ENCODE peak calls at places on chromosomes 13 and 19, in nine cellular contexts. W, N, F, P, R, G, Z, H and B are unnamed samples.

GRCh38 chr13:73970413-73971055 is 163.7 kb downstream of the KLF12 start:
- DNase-seq in W (no peak), N (no peak), F (no peak), P (no peak), R (no peak), G (no peak), Z (no peak), H (no peak), B (no peak)

GRCh38 chr19:3556978-3557460 is 367 bp downstream of the MFSD12 start:
- DNase-seq in W (peak), N (peak), F (no peak), P (peak), R (no peak), G (no peak), Z (no peak), H (no peak), B (peak)

GRCh38 chr13:113915786-113916329 is 52.0 kb upstream of the GAS6 start:
- DNase-seq in W (no peak), N (no peak), F (no peak), P (no peak), R (no peak), G (no peak), Z (no peak), H (peak), B (no peak)

GRCh38 chr13:103164239-103164638 is 98.0 kb upstream of the SLC10A2 start:
- DNase-seq in W (no peak), N (no peak), F (no peak), P (no peak), R (no peak), G (no peak), Z (no peak), H (no peak), B (no peak)

GRCh38 chr13:59681630-59682311 is 482.0 kb downstream of the DIAPH3 start:
- DNase-seq in W (no peak), N (no peak), F (no peak), P (no peak), R (no peak), G (no peak), Z (no peak), H (no peak), B (peak)

GRCh38 chr19:43316591-43317319 is 36.7 kb upstream of the CD177 start:
- DNase-seq in W (peak), N (peak), F (no peak), P (no peak), R (no peak), G (no peak), Z (no peak), H (no peak), B (no peak)

GRCh38 chr13:63209330-63210017 is 1793.8 kb upstream of the PCDH20 start:
- DNase-seq in W (peak), N (no peak), F (no peak), P (no peak), R (no peak), G (no peak), Z (no peak), H (no peak), B (no peak)

GRCh38 chr19:29287061-29287460 is 74.1 kb upstream of the UQCRFS1 start:
- DNase-seq in W (no peak), N (no peak), F (no peak), P (no peak), R (no peak), G (no peak), Z (no peak), H (no peak), B (no peak)

GRCh38 chr13:32267836-32268439 is 47.2 kb downstream of the ZAR1L start:
- DNase-seq in W (no peak), N (no peak), F (no peak), P (no peak), R (no peak), G (no peak), Z (no peak), H (no peak), B (no peak)

GRCh38 chr13:30829788-30830637 is 76.1 kb upstream of the MEDAG start:
- DNase-seq in W (no peak), N (no peak), F (no peak), P (no peak), R (no peak), G (no peak), Z (no peak), H (no peak), B (no peak)

GRCh38 chr13:106362637-106363036 is 172.8 kb downstream of the EFNB2 start:
- DNase-seq in W (no peak), N (no peak), F (no peak), P (no peak), R (no peak), G (no peak), Z (no peak), H (no peak), B (no peak)

GRCh38 chr13:34897220-34897619 is 44.9 kb upstream of the NBEA start:
- DNase-seq in W (no peak), N (no peak), F (no peak), P (no peak), R (no peak), G (no peak), Z (no peak), H (no peak), B (no peak)

GRCh38 chr13:23865065-23865464 is 24.1 kb downstream of the MIPEP start:
- DNase-seq in W (peak), N (no peak), F (no peak), P (no peak), R (no peak), G (no peak), Z (no peak), H (no peak), B (no peak)

GRCh38 chr19:49109569-49110233 is 4.5 kb upstream of the LIN7B start:
- DNase-seq in W (no peak), N (no peak), F (peak), P (no peak), R (no peak), G (no peak), Z (no peak), H (no peak), B (no peak)
- TF ChIP-seq POLR2A in W (no peak), N (no peak), F (no peak), P (no peak), R (no peak), G (no peak), Z (no peak), H (no peak), B (no peak)

GRCh38 chr13:79346300-79346914 is 59.6 kb downstream of the RBM26 start:
- DNase-seq in W (no peak), N (no peak), F (no peak), P (no peak), R (no peak), G (no peak), Z (no peak), H (no peak), B (no peak)
- TF ChIP-seq POLR2A in W (no peak), N (no peak), F (no peak), P (no peak), R (no peak), G (no peak), Z (no peak), H (no peak), B (no peak)

DNA sequence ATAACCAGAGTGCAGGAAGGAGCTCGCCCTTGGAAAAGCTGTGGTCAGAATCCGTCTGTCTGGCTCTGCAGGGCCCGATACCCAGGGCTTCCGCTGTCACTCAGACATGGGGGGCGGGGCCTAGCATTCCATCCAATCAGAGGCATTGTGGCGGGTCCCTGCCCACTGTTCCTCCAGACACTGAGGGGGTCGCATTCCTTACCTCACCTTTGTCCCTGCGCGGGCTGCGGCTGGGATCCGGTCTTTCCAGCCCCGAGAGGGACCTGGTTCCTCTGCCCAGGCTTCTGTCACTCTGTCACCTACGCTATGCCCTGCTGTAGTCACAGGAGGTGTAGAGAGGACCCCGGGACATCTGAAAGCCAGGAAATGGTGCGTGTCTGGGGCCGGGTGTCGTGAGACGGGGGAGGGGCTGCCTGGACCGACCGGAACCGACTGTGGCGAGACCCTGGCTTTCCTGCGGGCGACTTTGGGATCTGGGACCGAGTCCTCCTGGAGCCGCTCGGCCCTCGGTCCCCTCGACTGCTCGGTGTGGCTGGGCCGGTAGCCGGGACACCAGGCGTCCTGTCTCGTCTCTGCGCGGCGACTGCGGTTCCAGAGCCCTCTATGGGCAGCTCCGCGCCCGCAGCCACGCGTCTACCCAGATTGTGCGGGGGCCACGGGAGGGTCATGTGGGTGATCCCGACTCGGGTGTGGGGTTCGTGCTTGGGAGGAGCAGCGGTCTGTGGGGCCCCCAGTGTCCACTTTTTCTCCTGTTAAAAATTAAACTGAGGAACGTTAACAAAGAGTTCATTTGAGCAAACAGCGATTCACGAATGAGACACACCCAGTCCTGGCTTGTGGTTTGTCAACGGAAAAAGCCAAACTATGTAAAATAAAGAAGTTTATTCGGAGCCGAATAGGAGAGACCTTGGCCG is at the start of gene ZNF69:
- DNase-seq in W (peak), N (no peak), F (peak), P (peak), R (peak), G (peak), Z (peak), H (peak), B (peak)
- TF ChIP-seq POLR2A in W (no peak), N (no peak), F (no peak), P (peak), R (peak), G (no peak), Z (peak), H (no peak), B (peak)

DNA sequence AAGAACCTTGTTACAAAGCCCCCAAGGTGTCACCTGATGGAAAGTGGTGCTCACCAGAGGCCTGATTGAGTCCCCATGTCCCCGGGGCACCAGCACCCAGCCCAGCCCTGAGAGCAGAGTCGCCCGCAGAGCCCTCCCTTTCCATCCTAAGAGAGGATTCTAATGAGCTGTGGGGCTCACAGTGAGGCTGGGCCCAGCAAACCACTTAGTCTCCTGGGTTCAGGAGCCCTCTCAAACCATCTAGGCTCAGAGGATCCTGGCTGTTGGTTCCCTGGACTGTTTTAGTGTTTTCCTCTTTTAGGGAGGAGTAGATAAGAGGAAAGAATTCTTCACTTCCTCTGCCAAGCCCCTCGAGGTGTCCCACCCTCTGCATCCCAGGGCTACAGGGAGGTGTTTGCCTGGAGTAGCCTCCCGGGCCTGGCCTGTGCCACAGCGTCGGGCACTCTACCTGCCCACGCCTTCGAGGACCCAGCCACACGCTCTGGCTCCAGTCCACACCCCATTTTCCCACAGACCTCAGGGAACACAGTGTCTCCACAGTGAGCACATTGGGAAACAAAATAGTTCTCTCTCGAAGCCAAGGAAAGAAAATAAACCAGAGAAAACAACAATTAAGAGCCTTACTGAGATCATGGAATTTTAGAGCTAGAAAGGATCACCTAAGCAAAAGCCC is 34.4 kb downstream of the DHRS12 start:
- DNase-seq in W (no peak), N (no peak), F (no peak), P (no peak), R (peak), G (peak), Z (peak), H (peak), B (no peak)
- TF ChIP-seq POLR2A in W (no peak), N (no peak), F (no peak), P (no peak), R (peak), G (no peak), Z (no peak), H (no peak), B (no peak)

DNA sequence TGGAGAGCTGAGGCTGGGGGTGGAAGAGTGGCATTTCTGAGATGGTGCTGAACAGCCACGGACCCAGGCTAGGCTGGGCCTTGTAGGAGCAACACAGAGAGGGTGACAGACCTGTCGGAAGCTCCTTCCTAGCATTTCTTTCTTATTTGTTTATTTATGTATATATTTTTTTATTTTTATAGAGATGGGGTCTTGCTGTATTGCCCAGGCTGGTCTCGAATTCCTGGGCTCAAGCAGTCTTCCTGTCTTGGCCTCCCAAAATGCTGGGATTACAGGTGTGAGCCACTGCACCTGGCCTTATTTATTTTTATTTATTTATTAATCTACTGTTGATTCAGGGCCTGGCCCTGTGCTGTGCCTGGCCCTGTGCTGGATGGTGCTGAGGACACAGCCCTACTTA is 6.5 kb downstream of the CIC start:
- DNase-seq in W (no peak), N (no peak), F (no peak), P (no peak), R (no peak), G (no peak), Z (no peak), H (no peak), B (no peak)
- TF ChIP-seq POLR2A in W (no peak), N (no peak), F (no peak), P (no peak), R (no peak), G (no peak), Z (no peak), H (no peak), B (no peak)

DNA sequence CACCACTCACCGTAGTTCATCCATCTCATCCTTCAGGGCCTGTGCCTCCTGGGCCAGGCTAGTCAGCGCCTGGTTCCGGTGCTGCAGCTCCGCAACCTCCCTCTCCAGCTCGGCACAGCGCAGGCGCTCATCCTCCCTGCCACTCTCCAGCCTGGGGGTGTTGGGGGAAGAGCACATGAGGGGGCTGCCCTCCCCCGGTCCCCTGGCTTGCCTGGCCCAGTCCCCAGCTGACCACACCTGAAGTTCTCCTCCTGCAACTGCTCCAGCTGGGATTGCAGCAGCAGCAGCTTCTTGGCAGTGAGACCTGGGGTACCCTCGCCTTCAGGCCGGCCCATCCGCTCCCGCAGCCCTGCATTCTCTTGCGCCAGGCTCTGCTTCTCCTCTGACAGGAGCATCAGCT is 4.4 kb downstream of the HOOK2 start:
- DNase-seq in W (no peak), N (no peak), F (no peak), P (no peak), R (no peak), G (no peak), Z (no peak), H (no peak), B (no peak)
- TF ChIP-seq POLR2A in W (no peak), N (no peak), F (no peak), P (no peak), R (no peak), G (no peak), Z (no peak), H (no peak), B (no peak)

DNA sequence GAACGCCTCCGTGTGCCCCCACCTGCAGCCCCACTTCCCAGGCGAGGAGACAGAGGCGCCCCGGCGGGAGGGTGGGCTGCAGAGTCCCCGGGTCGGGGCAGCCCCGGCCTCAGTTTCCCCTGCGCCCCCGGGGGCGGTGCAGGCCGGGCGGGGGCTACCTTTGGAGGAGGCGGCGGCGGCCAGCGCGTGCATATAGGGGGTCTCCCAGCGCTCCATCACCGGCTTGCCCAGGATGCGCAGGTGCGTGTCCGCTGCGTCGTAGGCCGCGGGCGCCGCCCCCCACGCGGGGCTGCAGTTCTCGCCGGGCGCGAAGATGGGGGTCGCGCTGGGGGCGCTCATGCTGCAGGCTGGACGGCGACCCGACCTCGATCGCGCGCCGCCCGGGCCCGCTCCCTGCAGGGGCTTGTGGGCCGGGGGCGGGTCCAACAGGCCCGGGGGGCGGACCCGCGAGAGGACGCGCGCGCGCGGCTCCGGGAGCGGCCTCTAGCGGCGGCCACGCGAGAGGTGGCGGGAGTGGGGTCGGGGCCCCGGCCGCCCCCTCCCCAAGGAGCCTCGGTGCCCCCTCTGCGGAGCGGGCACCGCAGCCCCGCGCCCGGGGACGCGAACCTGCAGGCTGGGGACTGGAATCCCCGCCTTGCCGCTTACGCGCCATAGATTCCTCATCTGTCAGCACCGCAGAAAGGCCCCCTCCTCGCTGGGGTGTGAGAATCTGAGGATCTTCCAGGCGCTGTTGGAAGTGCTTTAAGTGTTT is at the start of gene GAMT:
- DNase-seq in W (no peak), N (no peak), F (peak), P (no peak), R (no peak), G (no peak), Z (no peak), H (no peak), B (peak)
- TF ChIP-seq POLR2A in W (no peak), N (peak), F (no peak), P (peak), R (peak), G (no peak), Z (peak), H (no peak), B (no peak)

DNA sequence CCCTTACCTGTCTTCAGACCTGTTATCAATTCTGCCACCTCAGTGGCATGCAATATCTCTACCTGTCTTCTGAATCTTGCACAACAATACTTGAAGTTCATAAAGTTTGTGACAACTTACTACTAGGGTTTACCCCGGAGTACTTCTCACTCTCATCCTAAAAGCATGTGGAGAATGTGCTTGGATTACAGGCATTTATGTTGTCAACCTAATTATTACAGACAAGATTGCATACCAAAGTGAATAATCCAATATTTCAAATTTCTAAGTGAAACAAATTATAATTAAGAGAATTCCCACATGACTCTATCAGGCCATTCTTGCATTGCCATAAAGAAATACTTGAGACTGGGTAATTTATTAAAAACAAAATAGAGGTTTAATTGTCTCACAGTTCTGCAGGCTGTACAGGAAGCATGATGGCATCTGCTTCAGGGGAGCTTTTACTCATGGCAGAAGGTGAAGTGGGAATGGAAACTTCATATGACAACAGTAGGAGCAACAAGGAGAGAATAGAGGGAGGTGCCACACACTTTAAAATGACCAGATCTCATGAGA is 661.0 kb upstream of the SPRY2 start:
- DNase-seq in W (no peak), N (no peak), F (no peak), P (no peak), R (no peak), G (no peak), Z (no peak), H (no peak), B (no peak)
- TF ChIP-seq POLR2A in W (no peak), N (no peak), F (no peak), P (no peak), R (no peak), G (no peak), Z (no peak), H (no peak), B (no peak)

GRCh38 chr19:40588110-40588854 is 11.6 kb downstream of the SHKBP1 start:
- DNase-seq in W (no peak), N (no peak), F (no peak), P (no peak), R (no peak), G (no peak), Z (no peak), H (no peak), B (no peak)
- TF ChIP-seq POLR2A in W (no peak), N (no peak), F (no peak), P (no peak), R (no peak), G (no peak), Z (no peak), H (no peak), B (no peak)